ENCODE peak calls at places on chromosome 19, in four cellular contexts. F is stimulated activated CD4-positive, alpha-beta T cell treated with anti-CD3 and anti-CD28 coated beads, Interleukin-15, amount 100 ng/mL, for 1 hour; S is NCI-H510A; D is T-cell. B is an unnamed sample.

GRCh38 chr19:45100797-45101196 is 7.8 kb downstream of the PPP1R37 start:
- DNase-seq in S (no peak), F (no peak), D (no peak), B (no peak)

GRCh38 chr19:51686171-51686570 is 7.0 kb upstream of the SPACA6 start:
- DNase-seq in F (no peak), S (no peak), D (no peak), B (no peak)

GRCh38 chr19:11279505-11280236 is 16.3 kb upstream of the TSPAN16 start:
- DNase-seq in S (no peak), F (no peak), D (peak), B (peak)

GRCh38 chr19:44662686-44663085 is 8.6 kb upstream of the CEACAM19 start:
- DNase-seq in F (no peak), D (no peak), S (no peak), B (no peak)

GRCh38 chr19:38793671-38794070 is 4.7 kb downstream of the LGALS7B start:
- DNase-seq in S (no peak), F (no peak), D (no peak), B (no peak)

GRCh38 chr19:40265055-40265762 is 19.9 kb downstream of the AKT2 start:
- DNase-seq in D (no peak), F (no peak), S (no peak), B (no peak)

GRCh38 chr19:17357724-17358123 is 19.4 kb downstream of the PLVAP start:
- DNase-seq in D (no peak), F (no peak), S (no peak), B (no peak)

GRCh38 chr19:46442808-46443450 is 14.2 kb upstream of the PNMA8C start:
- DNase-seq in D (no peak), S (no peak), F (no peak), B (no peak)

GRCh38 chr19:45668342-45668871 is 386 bp downstream of the GIPR start:
- DNase-seq in F (no peak), S (no peak), D (no peak), B (peak)

GRCh38 chr19:6745965-6746364 is 6.5 kb downstream of the TRIP10 start:
- DNase-seq in F (no peak), S (no peak), D (no peak), B (no peak)

GRCh38 chr19:49106648-49107135 is 7.5 kb upstream of the LIN7B start:
- DNase-seq in F (peak), D (peak), S (no peak), B (peak)

GRCh38 chr19:18869781-18870530 is 26.0 kb downstream of the CERS1 start:
- DNase-seq in S (no peak), D (no peak), F (no peak), B (no peak)

GRCh38 chr19:4386038-4386782 is 14.1 kb downstream of the SH3GL1 start:
- DNase-seq in S (no peak), F (no peak), D (no peak), B (no peak)

GRCh38 chr19:5006201-5006600 is 37.3 kb downstream of the KDM4B start:
- DNase-seq in D (no peak), F (no peak), S (no peak), B (no peak)

GRCh38 chr19:30342901-30343300 is 29.3 kb upstream of the ZNF536 start:
- DNase-seq in D (no peak), S (no peak), F (no peak), B (no peak)

GRCh38 chr19:30555788-30556110 is 183.6 kb downstream of the ZNF536 start:
- DNase-seq in D (no peak), S (no peak), F (no peak), B (no peak)

GRCh38 chr19:17336872-17337674 is at the start of gene GTPBP3:
- DNase-seq in D (peak), F (peak), S (peak), B (peak)

GRCh38 chr19:6232567-6232966 is 47.2 kb downstream of the MLLT1 start:
- DNase-seq in D (no peak), F (no peak), S (no peak), B (no peak)

GRCh38 chr19:15452111-15453047 is 2.6 kb upstream of the WIZ start:
- DNase-seq in D (no peak), F (no peak), S (no peak), B (no peak)

B was measured in central memory CD4-positive, alpha-beta T cell.